ENCODE peak calls at places on chromosomes 2 and 18, in seven cellular contexts. One of them, this sample, is unnamed.

GRCh38 chr18:10559566-10560456 is 34.0 kb downstream of the NAPG start:
- DNase-seq in neuronal stem cell: no peak
- DNase-seq in trophoblast cell: no peak
- DNase-seq in H9: peak; percentile 40
- DNase-seq in mesendoderm: peak; percentile 24
- DNase-seq in H1: no peak
- DNase-seq in mesenchymal stem cell: no peak
- DNase-seq in this sample: peak; percentile 28

GRCh38 chr2:133657591-133657990 is 89.3 kb upstream of the NCKAP5 start:
- DNase-seq in neuronal stem cell: no peak
- DNase-seq in trophoblast cell: peak; percentile 52
- DNase-seq in H9: no peak
- DNase-seq in mesendoderm: peak; percentile 72
- DNase-seq in H1: no peak
- DNase-seq in mesenchymal stem cell: peak; percentile 36
- DNase-seq in this sample: peak; percentile 41

GRCh38 chr2:239247401-239248245 is 153.2 kb downstream of the HDAC4 start:
- DNase-seq in neuronal stem cell: no peak
- DNase-seq in trophoblast cell: no peak
- DNase-seq in H9: no peak
- DNase-seq in mesendoderm: no peak
- DNase-seq in H1: no peak
- DNase-seq in mesenchymal stem cell: no peak
- DNase-seq in this sample: no peak

GRCh38 chr2:109542384-109542783 is 71.4 kb downstream of the SEPTIN10 start:
- DNase-seq in neuronal stem cell: no peak
- DNase-seq in trophoblast cell: no peak
- DNase-seq in H9: no peak
- DNase-seq in mesendoderm: no peak
- DNase-seq in H1: no peak
- DNase-seq in mesenchymal stem cell: peak; percentile 30
- DNase-seq in this sample: peak; percentile 53

GRCh38 chr2:26580151-26580550 is 61.0 kb downstream of the CIB4 start:
- DNase-seq in neuronal stem cell: no peak
- DNase-seq in trophoblast cell: no peak
- DNase-seq in H9: peak; percentile 21
- DNase-seq in mesendoderm: no peak
- DNase-seq in H1: no peak
- DNase-seq in mesenchymal stem cell: no peak
- DNase-seq in this sample: no peak

GRCh38 chr2:198545411-198545810 is 741.0 kb downstream of the PLCL1 start:
- DNase-seq in neuronal stem cell: no peak
- DNase-seq in trophoblast cell: peak; percentile 31
- DNase-seq in H9: peak; percentile 29
- DNase-seq in mesendoderm: peak; percentile 53
- DNase-seq in H1: no peak
- DNase-seq in mesenchymal stem cell: no peak
- DNase-seq in this sample: peak; percentile 1

GRCh38 chr2:224142397-224143312 is 103.6 kb upstream of the SERPINE2 start:
- DNase-seq in neuronal stem cell: no peak
- DNase-seq in trophoblast cell: peak; percentile 25
- DNase-seq in H9: no peak
- DNase-seq in mesendoderm: no peak
- DNase-seq in H1: no peak
- DNase-seq in mesenchymal stem cell: peak; percentile 72
- DNase-seq in this sample: peak; percentile 81

GRCh38 chr2:75424936-75425619 is 135.7 kb downstream of the EVA1A start:
- DNase-seq in neuronal stem cell: no peak
- DNase-seq in trophoblast cell: no peak
- DNase-seq in H9: peak; percentile 71
- DNase-seq in mesendoderm: peak; percentile 52
- DNase-seq in H1: peak; percentile 46
- DNase-seq in mesenchymal stem cell: no peak
- DNase-seq in this sample: peak; percentile 18

GRCh38 chr18:21300616-21301200 is 58.7 kb downstream of the GREB1L start:
- DNase-seq in neuronal stem cell: no peak
- DNase-seq in trophoblast cell: no peak
- DNase-seq in H9: no peak
- DNase-seq in mesendoderm: peak; percentile 78
- DNase-seq in H1: no peak
- DNase-seq in mesenchymal stem cell: peak; percentile 12
- DNase-seq in this sample: no peak

GRCh38 chr2:196162586-196163180 is 8.7 kb downstream of the STK17B start:
- DNase-seq in neuronal stem cell: no peak
- DNase-seq in trophoblast cell: no peak
- DNase-seq in H9: no peak
- DNase-seq in mesendoderm: no peak
- DNase-seq in H1: no peak
- DNase-seq in mesenchymal stem cell: no peak
- DNase-seq in this sample: no peak

GRCh38 chr2:111990856-111991255 is 64.2 kb upstream of the TMEM87B start:
- DNase-seq in neuronal stem cell: no peak
- DNase-seq in trophoblast cell: no peak
- DNase-seq in H9: no peak
- DNase-seq in mesendoderm: no peak
- DNase-seq in H1: peak; percentile 24
- DNase-seq in mesenchymal stem cell: no peak
- DNase-seq in this sample: peak; percentile 25

GRCh38 chr2:63544017-63544627 is 44.2 kb downstream of the WDPCP start:
- DNase-seq in neuronal stem cell: no peak
- DNase-seq in trophoblast cell: peak; percentile 35
- DNase-seq in H9: no peak
- DNase-seq in mesendoderm: no peak
- DNase-seq in H1: no peak
- DNase-seq in mesenchymal stem cell: peak; percentile 6
- DNase-seq in this sample: peak; percentile 2

GRCh38 chr2:3403587-3404334 is 24.3 kb downstream of the TRAPPC12 start:
- DNase-seq in neuronal stem cell: no peak
- DNase-seq in trophoblast cell: no peak
- DNase-seq in H9: no peak
- DNase-seq in mesendoderm: no peak
- DNase-seq in H1: no peak
- DNase-seq in mesenchymal stem cell: no peak
- DNase-seq in this sample: no peak

GRCh38 chr18:13613591-13614317 is 112.6 kb downstream of the FAM210A start:
- DNase-seq in neuronal stem cell: no peak
- DNase-seq in trophoblast cell: no peak
- DNase-seq in H9: no peak
- DNase-seq in mesendoderm: no peak
- DNase-seq in H1: no peak
- DNase-seq in mesenchymal stem cell: no peak
- DNase-seq in this sample: no peak

GRCh38 chr2:203650860-203651613 is 55.4 kb upstream of the CD28 start:
- DNase-seq in neuronal stem cell: no peak
- DNase-seq in trophoblast cell: peak; percentile 63
- DNase-seq in H9: no peak
- DNase-seq in mesendoderm: peak; percentile 73
- DNase-seq in H1: no peak
- DNase-seq in mesenchymal stem cell: peak; percentile 71
- DNase-seq in this sample: peak; percentile 54

GRCh38 chr2:122414911-122415310 is 659.5 kb downstream of the TSN start:
- DNase-seq in neuronal stem cell: no peak
- DNase-seq in trophoblast cell: no peak
- DNase-seq in H9: no peak
- DNase-seq in mesendoderm: no peak
- DNase-seq in H1: no peak
- DNase-seq in mesenchymal stem cell: no peak
- DNase-seq in this sample: no peak

GRCh38 chr2:139353874-139354273 is 573.7 kb upstream of the NXPH2 start:
- DNase-seq in neuronal stem cell: no peak
- DNase-seq in trophoblast cell: no peak
- DNase-seq in H9: no peak
- DNase-seq in mesendoderm: peak; percentile 16
- DNase-seq in H1: no peak
- DNase-seq in mesenchymal stem cell: no peak
- DNase-seq in this sample: no peak

GRCh38 chr2:157840568-157841156 is 35.5 kb downstream of the ACVR1 start:
- DNase-seq in neuronal stem cell: no peak
- DNase-seq in trophoblast cell: no peak
- DNase-seq in H9: peak; percentile 36
- DNase-seq in mesendoderm: no peak
- DNase-seq in H1: no peak
- DNase-seq in mesenchymal stem cell: no peak
- DNase-seq in this sample: peak; percentile 39

GRCh38 chr2:102803041-102803896 is 41.4 kb downstream of the TMEM182 start:
- DNase-seq in neuronal stem cell: no peak
- DNase-seq in trophoblast cell: no peak
- DNase-seq in H9: no peak
- DNase-seq in mesendoderm: no peak
- DNase-seq in H1: no peak
- DNase-seq in mesenchymal stem cell: no peak
- DNase-seq in this sample: no peak

GRCh38 chr2:3612639-3613523 is 18.0 kb downstream of the COLEC11 start:
- DNase-seq in neuronal stem cell: no peak
- DNase-seq in trophoblast cell: no peak
- DNase-seq in H9: no peak
- DNase-seq in mesendoderm: no peak
- DNase-seq in H1: peak; percentile 41
- DNase-seq in mesenchymal stem cell: no peak
- DNase-seq in this sample: no peak

GRCh38 chr2:27298391-27299080 is 9.7 kb downstream of the UCN start:
- DNase-seq in neuronal stem cell: no peak
- DNase-seq in trophoblast cell: no peak
- DNase-seq in H9: no peak
- DNase-seq in mesendoderm: no peak
- DNase-seq in H1: no peak
- DNase-seq in mesenchymal stem cell: no peak
- DNase-seq in this sample: no peak

GRCh38 chr2:227183657-227184367 is 19.4 kb downstream of the COL4A3 start:
- DNase-seq in neuronal stem cell: no peak
- DNase-seq in trophoblast cell: no peak
- DNase-seq in H9: no peak
- DNase-seq in mesendoderm: no peak
- DNase-seq in H1: no peak
- DNase-seq in mesenchymal stem cell: no peak
- DNase-seq in this sample: no peak

GRCh38 chr2:32377928-32378327 is 21.1 kb downstream of the BIRC6 start:
- DNase-seq in neuronal stem cell: no peak
- DNase-seq in trophoblast cell: no peak
- DNase-seq in H9: no peak
- DNase-seq in mesendoderm: no peak
- DNase-seq in H1: no peak
- DNase-seq in mesenchymal stem cell: no peak
- DNase-seq in this sample: no peak

GRCh38 chr2:84832772-84833461 is 48.0 kb downstream of the TRABD2A start:
- DNase-seq in neuronal stem cell: no peak
- DNase-seq in trophoblast cell: peak; percentile 74
- DNase-seq in H9: no peak
- DNase-seq in mesendoderm: peak; percentile 62
- DNase-seq in H1: no peak
- DNase-seq in mesenchymal stem cell: no peak
- DNase-seq in this sample: peak; percentile 17

GRCh38 chr2:70785137-70785911 is 5.1 kb downstream of the FIGLA start:
- DNase-seq in neuronal stem cell: peak; percentile 6
- DNase-seq in trophoblast cell: peak; percentile 51
- DNase-seq in H9: peak; percentile 62
- DNase-seq in mesendoderm: peak; percentile 73
- DNase-seq in H1: no peak
- DNase-seq in mesenchymal stem cell: no peak
- DNase-seq in this sample: no peak

GRCh38 chr2:181907635-181908034 is 16.1 kb downstream of the ITPRID2 start:
- DNase-seq in neuronal stem cell: no peak
- DNase-seq in trophoblast cell: no peak
- DNase-seq in H9: no peak
- DNase-seq in mesendoderm: no peak
- DNase-seq in H1: no peak
- DNase-seq in mesenchymal stem cell: no peak
- DNase-seq in this sample: no peak
- H2BK120ac ChIP-seq in neuronal stem cell: no peak overlapping the region
- H2BK120ac ChIP-seq in trophoblast cell: no peak overlapping the region
- H2BK120ac ChIP-seq in H9: no peak overlapping the region
- H2BK120ac ChIP-seq in mesendoderm: no peak overlapping the region
- H2BK120ac ChIP-seq in H1: no peak overlapping the region
- H2BK120ac ChIP-seq in mesenchymal stem cell: no peak overlapping the region
- H2BK120ac ChIP-seq in this sample: no peak overlapping the region

DNA sequence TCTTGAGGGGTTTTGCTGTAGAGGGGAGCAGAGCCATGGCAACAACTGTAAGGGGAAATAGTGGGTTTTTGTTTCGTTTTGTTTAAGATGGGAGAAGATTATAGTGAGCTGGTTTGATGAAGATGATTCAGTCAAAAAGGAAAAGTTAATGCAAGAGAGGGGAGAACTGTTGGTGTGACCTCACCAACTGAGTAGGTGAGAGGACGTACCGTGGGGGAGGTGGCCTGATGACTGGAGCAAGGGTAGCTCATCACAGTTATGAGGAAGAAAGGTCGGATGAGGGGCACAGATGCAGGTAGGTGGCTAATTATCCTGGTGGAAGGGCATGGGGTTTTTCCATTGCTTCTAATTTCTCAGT is 10.7 kb downstream of the ITGA6 start:
- DNase-seq in neuronal stem cell: no peak
- DNase-seq in trophoblast cell: peak; percentile 47
- DNase-seq in H9: no peak
- DNase-seq in mesendoderm: no peak
- DNase-seq in H1: no peak
- DNase-seq in mesenchymal stem cell: no peak
- DNase-seq in this sample: peak; percentile 22
- H3K4me2 ChIP-seq in neuronal stem cell: no peak overlapping the region
- H3K4me2 ChIP-seq in trophoblast cell: no peak overlapping the region
- H3K4me2 ChIP-seq in H9: no peak overlapping the region
- H3K4me2 ChIP-seq in mesendoderm: no peak overlapping the region
- H3K4me2 ChIP-seq in H1: no peak overlapping the region
- H3K4me2 ChIP-seq in mesenchymal stem cell: no peak overlapping the region
- H3K4me2 ChIP-seq in this sample: no peak overlapping the region

GRCh38 chr2:19176172-19176852 is 182.1 kb downstream of the OSR1 start:
- DNase-seq in neuronal stem cell: no peak
- DNase-seq in trophoblast cell: peak; percentile 58
- DNase-seq in H9: no peak
- DNase-seq in mesendoderm: no peak
- DNase-seq in H1: no peak
- DNase-seq in mesenchymal stem cell: no peak
- DNase-seq in this sample: no peak
- H2BK120ac ChIP-seq in neuronal stem cell: no peak overlapping the region
- H2BK120ac ChIP-seq in trophoblast cell: no peak overlapping the region
- H2BK120ac ChIP-seq in H9: no peak overlapping the region
- H2BK120ac ChIP-seq in mesendoderm: no peak overlapping the region
- H2BK120ac ChIP-seq in H1: no peak overlapping the region
- H2BK120ac ChIP-seq in mesenchymal stem cell: no peak overlapping the region
- H2BK120ac ChIP-seq in this sample: peak overlapping the region; percentile 57

DNA sequence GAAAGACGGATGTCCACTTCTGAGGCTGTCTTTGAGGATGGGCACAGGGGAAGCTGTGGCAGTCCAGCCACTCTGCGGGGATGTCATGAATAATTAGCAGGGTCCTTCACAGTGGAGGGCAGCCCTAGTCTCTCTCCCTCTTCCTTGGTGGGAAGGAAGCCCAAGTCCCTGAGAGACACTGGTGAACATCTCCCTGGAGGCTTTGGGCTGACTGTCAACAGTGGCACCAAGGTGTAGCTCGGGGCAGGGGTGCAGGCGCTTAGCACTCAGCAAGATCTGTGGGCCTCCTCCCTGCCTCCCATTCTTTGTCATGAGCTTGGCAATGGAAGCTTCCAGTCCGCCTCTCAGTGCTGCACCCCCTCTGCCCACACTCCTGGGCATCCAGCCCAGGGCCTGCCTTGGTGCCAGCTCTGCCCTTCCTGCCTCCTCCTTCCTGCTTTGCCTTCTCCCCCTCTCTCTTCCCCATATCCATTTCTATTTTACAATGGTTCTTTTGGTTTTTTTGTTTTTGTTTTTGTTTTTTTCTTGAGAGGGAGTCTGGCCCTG is 59.4 kb downstream of the STEAP3 start:
- DNase-seq in neuronal stem cell: no peak
- DNase-seq in trophoblast cell: no peak
- DNase-seq in H9: no peak
- DNase-seq in mesendoderm: no peak
- DNase-seq in H1: no peak
- DNase-seq in mesenchymal stem cell: no peak
- DNase-seq in this sample: no peak
- H3K4me2 ChIP-seq in neuronal stem cell: no peak overlapping the region
- H3K4me2 ChIP-seq in trophoblast cell: no peak overlapping the region
- H3K4me2 ChIP-seq in H9: no peak overlapping the region
- H3K4me2 ChIP-seq in mesendoderm: no peak overlapping the region
- H3K4me2 ChIP-seq in H1: no peak overlapping the region
- H3K4me2 ChIP-seq in mesenchymal stem cell: no peak overlapping the region
- H3K4me2 ChIP-seq in this sample: no peak overlapping the region